ENCODE peak calls at places on chromosomes 16 and 17, in five cellular contexts. O is IMR-90, Y is heart left ventricle, A is thyroid gland, J is left lung. E is an unnamed sample.

GRCh38 chr16:64304376-64304775 is 817.5 kb downstream of the CDH11 start:
- DNase-seq in O (no peak), J (no peak), A (no peak), Y (no peak), E (no peak)

GRCh38 chr17:9817086-9817485 is 4.8 kb downstream of the GSG1L2 start:
- DNase-seq in O (peak; percentile 23), A (no peak), J (no peak), Y (no peak), E (no peak)

GRCh38 chr17:59027750-59028149 is 78.9 kb downstream of the TRIM37 start:
- DNase-seq in Y (no peak), A (no peak), O (no peak), J (no peak), E (no peak)

GRCh38 chr17:43020789-43021738 is 1.1 kb downstream of the VAT1 start:
- DNase-seq in Y (peak; percentile 79), J (peak; percentile 86), O (peak; percentile 50), A (peak; percentile 75), E (no peak)

GRCh38 chr16:50280932-50281331 is 14.6 kb downstream of the ADCY7 start:
- DNase-seq in J (peak; percentile 38), A (no peak), O (no peak), Y (no peak), E (no peak)

GRCh38 chr17:65029605-65030308 is 26.8 kb downstream of the GNA13 start:
- DNase-seq in O (no peak), A (no peak), Y (no peak), J (no peak), E (no peak)

GRCh38 chr17:37770631-37771518 is 26.0 kb upstream of the HNF1B start:
- DNase-seq in O (peak; percentile 62), J (peak; percentile 38), A (peak; percentile 78), Y (peak; percentile 31), E (no peak)

GRCh38 chr17:3911271-3912053 is 4.8 kb downstream of the P2RX1 start:
- DNase-seq in J (peak; percentile 61), O (no peak), A (no peak), Y (peak; percentile 73), E (peak; percentile 91)

GRCh38 chr17:80789356-80789902 is 202.2 kb upstream of the CHMP6 start:
- DNase-seq in O (peak; percentile 97), Y (peak; percentile 51), J (peak; percentile 30), A (no peak), E (peak; percentile 45)

GRCh38 chr17:47862621-47863440 is 11.9 kb upstream of the SP6 start:
- DNase-seq in J (no peak), O (peak; percentile 90), A (no peak), Y (no peak), E (no peak)

GRCh38 chr16:27239026-27239425 is 29.5 kb downstream of the NSMCE1 start:
- DNase-seq in J (no peak), A (no peak), Y (no peak), O (no peak), E (no peak)

GRCh38 chr16:19883296-19883951 is 1.2 kb downstream of the GPRC5B start:
- DNase-seq in O (peak; percentile 25), Y (peak; percentile 66), A (peak; percentile 65), J (no peak), E (no peak)

GRCh38 chr17:75270966-75271232 is at the start of gene MIF4GD:
- DNase-seq in Y (no peak), A (no peak), O (peak; percentile 54), J (no peak), E (no peak)

GRCh38 chr17:40244255-40244654 is 25.2 kb downstream of the WIPF2 start:
- DNase-seq in J (no peak), O (no peak), A (peak; percentile 24), Y (no peak), E (no peak)

GRCh38 chr16:49651226-49651625 is 204.7 kb downstream of the ZNF423 start:
- DNase-seq in O (no peak), Y (no peak), J (no peak), A (no peak), E (no peak)

GRCh38 chr17:80951121-80952090 is 40.2 kb upstream of the CHMP6 start:
- DNase-seq in Y (peak; percentile 25), J (peak; percentile 12), A (no peak), O (no peak), E (no peak)

GRCh38 chr16:20976568-20976967 is 76.0 kb downstream of the LYRM1 start:
- DNase-seq in Y (no peak), A (no peak), O (no peak), J (no peak), E (no peak)

GRCh38 chr17:51004249-51004648 is 116.4 kb downstream of the SPAG9 start:
- DNase-seq in J (no peak), A (no peak), Y (no peak), O (no peak), E (no peak)

GRCh38 chr17:76701471-76701967 is 9.2 kb downstream of the MXRA7 start:
- DNase-seq in A (no peak), J (no peak), Y (peak; percentile 28), O (no peak), E (no peak)
- H3K4me3 ChIP-seq in A (no peak overlapping the region), J (no peak overlapping the region), Y (no peak overlapping the region), O (no peak overlapping the region), E (no peak overlapping the region)

DNA sequence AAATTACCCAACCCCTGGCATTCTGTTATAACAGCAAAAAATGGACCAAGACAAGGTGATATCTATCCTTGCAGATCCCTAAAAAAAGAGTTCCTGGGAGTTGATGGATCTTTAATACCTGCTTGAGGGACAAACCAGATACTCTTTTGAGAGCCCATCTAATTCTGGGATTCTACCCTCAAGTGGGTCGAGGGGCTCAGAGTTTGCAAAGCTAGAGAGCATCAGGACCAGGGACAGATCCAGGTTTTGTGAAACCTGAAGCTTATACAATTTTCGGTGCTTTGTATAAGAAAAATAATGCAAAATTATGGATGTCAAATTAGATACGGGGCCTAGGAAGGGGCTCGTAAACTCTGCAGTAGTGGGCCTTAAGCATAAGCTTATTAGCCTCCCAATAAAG is 130.5 kb upstream of the CRHR1 start:
- DNase-seq in J (no peak), A (no peak), Y (no peak), O (no peak), E (no peak)
- TF ChIP-seq CTCF in J (no peak), A (no peak), Y (no peak), O (no peak), E (no peak)

GRCh38 chr16:1987198-1987597 is 2.6 kb upstream of the SYNGR3 start:
- DNase-seq in O (no peak), A (no peak), J (no peak), Y (no peak), E (no peak)

GRCh38 chr16:1984347-1985225 is 593 bp downstream of the GFER start:
- DNase-seq in Y (no peak), A (no peak), J (no peak), O (peak; percentile 13), E (no peak)

GRCh38 chr16:1983544-1984346 is at the start of gene GFER:
- DNase-seq in O (peak; percentile 93), J (peak; percentile 93), A (peak; percentile 87), Y (peak; percentile 92), E (no peak)

GRCh38 chr16:1983053-1983543 is 895 bp upstream of the GFER start:
- DNase-seq in J (no peak), A (no peak), Y (no peak), O (no peak), E (no peak)

GRCh38 chr16:1985466-1986150 is 1.6 kb downstream of the GFER start:
- DNase-seq in Y (no peak), O (no peak), J (no peak), A (no peak), E (no peak)
- H3K4me3 ChIP-seq in Y (no peak overlapping the region), O (no peak overlapping the region), J (no peak overlapping the region), A (no peak overlapping the region), E (peak overlapping the region; percentile 66)

GRCh38 chr17:6712058-6712853 is 913 bp downstream of the SLC13A5 start:
- DNase-seq in O (no peak), A (no peak), J (no peak), Y (no peak), E (no peak)
- TF ChIP-seq CTCF in O (no peak), A (no peak), J (no peak), Y (no peak), E (no peak)

GRCh38 chr17:18362509-18363020 is 785 bp downstream of the SHMT1 start:
- DNase-seq in Y (peak; percentile 61), O (no peak), A (peak; percentile 98), J (peak; percentile 81), E (no peak)

GRCh38 chr17:18363021-18363941 is at the start of gene SHMT1:
- DNase-seq in Y (peak; percentile 93), A (peak; percentile 98), O (peak; percentile 77), J (peak; percentile 94), E (peak; percentile 83)

GRCh38 chr17:18364166-18364565 is 816 bp upstream of the SHMT1 start:
- DNase-seq in Y (no peak), O (no peak), J (no peak), A (no peak), E (no peak)

GRCh38 chr17:18360518-18360917 is 2.8 kb downstream of the SHMT1 start:
- DNase-seq in J (no peak), Y (no peak), O (no peak), A (no peak), E (no peak)

GRCh38 chr17:18361837-18362380 is 1.4 kb downstream of the SHMT1 start:
- DNase-seq in A (no peak), J (no peak), O (no peak), Y (no peak), E (no peak)
- H3K4me3 ChIP-seq in A (no peak overlapping the region), J (peak overlapping the region; percentile 72), O (no peak overlapping the region), Y (no peak overlapping the region), E (peak overlapping the region; percentile 81)

GRCh38 chr16:73048292-73049050 is 543 bp upstream of the ZFHX3 start:
- DNase-seq in J (peak; percentile 67), A (peak; percentile 93), Y (peak; percentile 79), O (no peak), E (no peak)
- TF ChIP-seq CTCF in J (no peak), A (no peak), Y (peak; percentile 41), O (no peak), E (no peak)